ENCODE peak calls at places on chromosome 5, in five cellular contexts. One of them, this sample, is unnamed.

GRCh38 chr5:134662971-134663370 is 14.4 kb downstream of the SEC24A start:
- DNase-seq in A549: no peak
- DNase-seq in stimulated activated CD4-positive, alpha-beta T cell treated with anti-CD3 and anti-CD28 coated beads, Interleukin-4, amount 100 ng/mL, for 48 hours: no peak
- DNase-seq in HCT116: no peak
- DNase-seq in fibroblast of villous mesenchyme: no peak
- DNase-seq in this sample: no peak

GRCh38 chr5:64632251-64632650 is 58.1 kb upstream of the SHISAL2B start:
- DNase-seq in stimulated activated CD4-positive, alpha-beta T cell treated with anti-CD3 and anti-CD28 coated beads, Interleukin-4, amount 100 ng/mL, for 48 hours: no peak
- DNase-seq in A549: no peak
- DNase-seq in fibroblast of villous mesenchyme: peak; percentile 44
- DNase-seq in HCT116: no peak
- DNase-seq in this sample: no peak

GRCh38 chr5:5881294-5881693 is 458.8 kb downstream of the ICE1 start:
- DNase-seq in stimulated activated CD4-positive, alpha-beta T cell treated with anti-CD3 and anti-CD28 coated beads, Interleukin-4, amount 100 ng/mL, for 48 hours: no peak
- DNase-seq in HCT116: no peak
- DNase-seq in A549: no peak
- DNase-seq in fibroblast of villous mesenchyme: no peak
- DNase-seq in this sample: peak; percentile 41

GRCh38 chr5:78886650-78887230 is 98.4 kb downstream of the ARSB start:
- DNase-seq in HCT116: no peak
- DNase-seq in stimulated activated CD4-positive, alpha-beta T cell treated with anti-CD3 and anti-CD28 coated beads, Interleukin-4, amount 100 ng/mL, for 48 hours: no peak
- DNase-seq in A549: peak; percentile 11
- DNase-seq in fibroblast of villous mesenchyme: no peak
- DNase-seq in this sample: no peak

GRCh38 chr5:100762163-100762562 is 140.9 kb downstream of the ST8SIA4 start:
- DNase-seq in HCT116: no peak
- DNase-seq in stimulated activated CD4-positive, alpha-beta T cell treated with anti-CD3 and anti-CD28 coated beads, Interleukin-4, amount 100 ng/mL, for 48 hours: no peak
- DNase-seq in A549: no peak
- DNase-seq in fibroblast of villous mesenchyme: peak; percentile 93
- DNase-seq in this sample: no peak

GRCh38 chr5:150036513-150036912 is 36.0 kb downstream of the HMGXB3 start:
- DNase-seq in A549: peak; percentile 73
- DNase-seq in stimulated activated CD4-positive, alpha-beta T cell treated with anti-CD3 and anti-CD28 coated beads, Interleukin-4, amount 100 ng/mL, for 48 hours: no peak
- DNase-seq in HCT116: no peak
- DNase-seq in fibroblast of villous mesenchyme: peak; percentile 96
- DNase-seq in this sample: no peak

GRCh38 chr5:142000709-142001484 is 11.9 kb downstream of the GNPDA1 start:
- DNase-seq in A549: peak; percentile 34
- DNase-seq in stimulated activated CD4-positive, alpha-beta T cell treated with anti-CD3 and anti-CD28 coated beads, Interleukin-4, amount 100 ng/mL, for 48 hours: no peak
- DNase-seq in HCT116: no peak
- DNase-seq in fibroblast of villous mesenchyme: no peak
- DNase-seq in this sample: no peak

GRCh38 chr5:179901462-179901861 is 6.2 kb downstream of the TBC1D9B start:
- DNase-seq in HCT116: no peak
- DNase-seq in A549: no peak
- DNase-seq in stimulated activated CD4-positive, alpha-beta T cell treated with anti-CD3 and anti-CD28 coated beads, Interleukin-4, amount 100 ng/mL, for 48 hours: no peak
- DNase-seq in fibroblast of villous mesenchyme: peak; percentile 45
- DNase-seq in this sample: no peak

GRCh38 chr5:73282383-73282782 is 109.4 kb downstream of the TMEM174 start:
- DNase-seq in A549: no peak
- DNase-seq in fibroblast of villous mesenchyme: no peak
- DNase-seq in stimulated activated CD4-positive, alpha-beta T cell treated with anti-CD3 and anti-CD28 coated beads, Interleukin-4, amount 100 ng/mL, for 48 hours: no peak
- DNase-seq in HCT116: no peak
- DNase-seq in this sample: no peak

GRCh38 chr5:133667217-133667616 is 54.9 kb upstream of the FSTL4 start:
- DNase-seq in stimulated activated CD4-positive, alpha-beta T cell treated with anti-CD3 and anti-CD28 coated beads, Interleukin-4, amount 100 ng/mL, for 48 hours: no peak
- DNase-seq in HCT116: no peak
- DNase-seq in A549: no peak
- DNase-seq in fibroblast of villous mesenchyme: no peak
- DNase-seq in this sample: no peak

GRCh38 chr5:149457393-149457763 is 78.3 kb upstream of the IL17B start:
- DNase-seq in stimulated activated CD4-positive, alpha-beta T cell treated with anti-CD3 and anti-CD28 coated beads, Interleukin-4, amount 100 ng/mL, for 48 hours: no peak
- DNase-seq in HCT116: no peak
- DNase-seq in fibroblast of villous mesenchyme: no peak
- DNase-seq in A549: no peak
- DNase-seq in this sample: no peak

GRCh38 chr5:103519550-103519949 is 43.0 kb downstream of the NUDT12 start:
- DNase-seq in HCT116: no peak
- DNase-seq in stimulated activated CD4-positive, alpha-beta T cell treated with anti-CD3 and anti-CD28 coated beads, Interleukin-4, amount 100 ng/mL, for 48 hours: no peak
- DNase-seq in A549: peak; percentile 13
- DNase-seq in fibroblast of villous mesenchyme: no peak
- DNase-seq in this sample: no peak

GRCh38 chr5:153256-153655 is 38.0 kb upstream of the LRRC14B start:
- DNase-seq in A549: no peak
- DNase-seq in fibroblast of villous mesenchyme: peak; percentile 12
- DNase-seq in stimulated activated CD4-positive, alpha-beta T cell treated with anti-CD3 and anti-CD28 coated beads, Interleukin-4, amount 100 ng/mL, for 48 hours: no peak
- DNase-seq in HCT116: no peak
- DNase-seq in this sample: no peak

GRCh38 chr5:145062280-145062679 is 772.9 kb downstream of the PRELID2 start:
- DNase-seq in stimulated activated CD4-positive, alpha-beta T cell treated with anti-CD3 and anti-CD28 coated beads, Interleukin-4, amount 100 ng/mL, for 48 hours: no peak
- DNase-seq in A549: no peak
- DNase-seq in HCT116: no peak
- DNase-seq in fibroblast of villous mesenchyme: no peak
- DNase-seq in this sample: no peak

GRCh38 chr5:96978812-96979449 is 43.1 kb downstream of the LNPEP start:
- DNase-seq in HCT116: no peak
- DNase-seq in A549: no peak
- DNase-seq in stimulated activated CD4-positive, alpha-beta T cell treated with anti-CD3 and anti-CD28 coated beads, Interleukin-4, amount 100 ng/mL, for 48 hours: no peak
- DNase-seq in fibroblast of villous mesenchyme: peak; percentile 88
- DNase-seq in this sample: no peak

GRCh38 chr5:66232701-66233100 is 88.6 kb downstream of the SREK1 start:
- DNase-seq in stimulated activated CD4-positive, alpha-beta T cell treated with anti-CD3 and anti-CD28 coated beads, Interleukin-4, amount 100 ng/mL, for 48 hours: no peak
- DNase-seq in A549: no peak
- DNase-seq in HCT116: no peak
- DNase-seq in fibroblast of villous mesenchyme: no peak
- DNase-seq in this sample: no peak

GRCh38 chr5:11346336-11346735 is 557.9 kb downstream of the CTNND2 start:
- DNase-seq in A549: no peak
- DNase-seq in fibroblast of villous mesenchyme: no peak
- DNase-seq in HCT116: no peak
- DNase-seq in stimulated activated CD4-positive, alpha-beta T cell treated with anti-CD3 and anti-CD28 coated beads, Interleukin-4, amount 100 ng/mL, for 48 hours: no peak
- DNase-seq in this sample: no peak

GRCh38 chr5:170200876-170201275 is 31.9 kb upstream of the C5orf58 start:
- DNase-seq in stimulated activated CD4-positive, alpha-beta T cell treated with anti-CD3 and anti-CD28 coated beads, Interleukin-4, amount 100 ng/mL, for 48 hours: no peak
- DNase-seq in A549: no peak
- DNase-seq in fibroblast of villous mesenchyme: no peak
- DNase-seq in HCT116: no peak
- DNase-seq in this sample: no peak

GRCh38 chr5:78162253-78162862 is 132.1 kb downstream of the AP3B1 start:
- DNase-seq in HCT116: peak; percentile 41
- DNase-seq in stimulated activated CD4-positive, alpha-beta T cell treated with anti-CD3 and anti-CD28 coated beads, Interleukin-4, amount 100 ng/mL, for 48 hours: no peak
- DNase-seq in A549: peak; percentile 57
- DNase-seq in fibroblast of villous mesenchyme: peak; percentile 43
- DNase-seq in this sample: peak; percentile 9

GRCh38 chr5:148941810-148942209 is 115.4 kb downstream of the ADRB2 start:
- DNase-seq in HCT116: no peak
- DNase-seq in A549: no peak
- DNase-seq in stimulated activated CD4-positive, alpha-beta T cell treated with anti-CD3 and anti-CD28 coated beads, Interleukin-4, amount 100 ng/mL, for 48 hours: no peak
- DNase-seq in fibroblast of villous mesenchyme: no peak
- DNase-seq in this sample: no peak

GRCh38 chr5:162240734-162241133 is 173.2 kb downstream of the GABRG2 start:
- DNase-seq in stimulated activated CD4-positive, alpha-beta T cell treated with anti-CD3 and anti-CD28 coated beads, Interleukin-4, amount 100 ng/mL, for 48 hours: no peak
- DNase-seq in fibroblast of villous mesenchyme: no peak
- DNase-seq in HCT116: no peak
- DNase-seq in A549: no peak
- DNase-seq in this sample: no peak